ENCODE peak calls at places on chromosomes 13 and 19, in four cellular contexts. I is foreskin fibroblast; N is stimulated activated CD4-positive, alpha-beta T cell treated with anti-CD3 and anti-CD28 coated beads, Interleukin-4, amount 100 ng/mL, for 48 hours; T is cardiac fibroblast. K is an unnamed sample.

GRCh38 chr19:42285546-42285945 is 16.4 kb upstream of the PRR19 start:
- DNase-seq in N (no peak), T (no peak), I (no peak), K (no peak)

GRCh38 chr19:46791944-46792343 is 3.5 kb upstream of the SLC1A5 start:
- DNase-seq in T (no peak), N (no peak), I (no peak), K (peak)

GRCh38 chr19:43662487-43662886 is 7.5 kb downstream of the PLAUR start:
- DNase-seq in T (peak), I (no peak), N (no peak), K (no peak)

GRCh38 chr19:48918801-48919247 is 14.7 kb upstream of the DHDH start:
- DNase-seq in I (peak), T (no peak), N (no peak), K (peak)

GRCh38 chr19:39223703-39224279 is 19.7 kb upstream of the SYCN start:
- DNase-seq in T (peak), I (peak), N (no peak), K (peak)

GRCh38 chr19:54518844-54519243 is 16.2 kb downstream of the LAIR2 start:
- DNase-seq in N (no peak), I (no peak), T (peak), K (no peak)

GRCh38 chr19:19860756-19861390 is 4.8 kb upstream of the ZNF253 start:
- DNase-seq in T (no peak), N (peak), I (no peak), K (no peak)

GRCh38 chr13:64556391-64556790 is 2673.7 kb downstream of the PCDH9 start:
- DNase-seq in N (no peak), T (peak), I (peak), K (no peak)

GRCh38 chr13:75258159-75258782 is 223.7 kb downstream of the TBC1D4 start:
- DNase-seq in I (peak), N (no peak), T (peak), K (no peak)

GRCh38 chr19:41767105-41767504 is 11.8 kb downstream of the CEACAM6 start:
- DNase-seq in T (no peak), N (no peak), I (no peak), K (no peak)

GRCh38 chr13:109743706-109744453 is 42.5 kb downstream of the IRS2 start:
- DNase-seq in I (peak), T (peak), N (no peak), K (no peak)

GRCh38 chr19:16334421-16334820 is 9.8 kb downstream of the KLF2 start:
- DNase-seq in I (no peak), T (peak), N (no peak), K (no peak)

GRCh38 chr19:11263726-11264125 is 1.4 kb upstream of the DOCK6 start:
- DNase-seq in N (no peak), I (no peak), T (no peak), K (no peak)

GRCh38 chr19:2675892-2676291 is 26.6 kb downstream of the GNG7 start:
- DNase-seq in N (no peak), T (no peak), I (no peak), K (no peak)

GRCh38 chr19:34364830-34365462 is at the start of gene GPI:
- DNase-seq in T (peak), N (peak), I (peak), K (peak)

GRCh38 chr13:75647126-75647784 is 11.1 kb downstream of the LMO7 start:
- DNase-seq in T (peak), I (no peak), N (no peak), K (no peak)

GRCh38 chr19:18306209-18306902 is 16.5 kb downstream of the LSM4 start:
- DNase-seq in I (no peak), N (no peak), T (no peak), K (no peak)

GRCh38 chr13:44974056-44974798 is 15.0 kb downstream of the NUFIP1 start:
- DNase-seq in T (peak), N (no peak), I (peak), K (no peak)

GRCh38 chr19:54172413-54172763 is 572 bp downstream of the TMC4 start:
- DNase-seq in N (no peak), T (no peak), I (no peak), K (no peak)

GRCh38 chr19:35587326-35587725 is 1.4 kb downstream of the PMIS2 start:
- DNase-seq in T (peak), I (no peak), N (no peak), K (no peak)

GRCh38 chr13:26872444-26873173 is 112.0 kb upstream of the GPR12 start:
- DNase-seq in N (peak), T (peak), I (peak), K (peak)

GRCh38 chr19:19591133-19591825 is 27.2 kb downstream of the PBX4 start:
- DNase-seq in T (peak), I (peak), N (peak), K (peak)

GRCh38 chr13:67515895-67516294 is 285.8 kb upstream of the PCDH9 start:
- DNase-seq in I (peak), T (peak), N (no peak), K (no peak)

K was measured in SJCRH30.